ENCODE peak calls at places on chromosomes 5 and 9, in four cellular contexts. O is IMR-90, L is H1, T is mesendoderm. K is an unnamed sample.

GRCh38 chr9:133371261-133371711 is 4.6 kb downstream of the SURF4 start:
- DNase-seq in O (no peak), L (no peak), T (no peak), K (no peak)

GRCh38 chr5:76487784-76488183 is 84.7 kb downstream of the IQGAP2 start:
- DNase-seq in O (no peak), L (no peak), T (no peak), K (no peak)

GRCh38 chr5:359301-359897 is 37.9 kb downstream of the AHRR start:
- DNase-seq in O (no peak), L (no peak), T (no peak), K (peak; percentile 17)

GRCh38 chr5:18466731-18467130 is 832.5 kb downstream of the TAF11L14 start:
- DNase-seq in O (no peak), L (no peak), T (no peak), K (no peak)

GRCh38 chr5:36301858-36302603 is at the start of gene RANBP3L:
- DNase-seq in O (peak; percentile 56), L (no peak), T (no peak), K (no peak)

GRCh38 chr5:26329562-26330189 is 708.7 kb downstream of the CDH9 start:
- DNase-seq in O (no peak), L (no peak), T (peak; percentile 20), K (no peak)

GRCh38 chr9:112761912-112762651 is 11.5 kb downstream of the SNX30 start:
- DNase-seq in O (peak; percentile 88), L (no peak), T (no peak), K (no peak)

GRCh38 chr9:115121140-115121710 is 3.3 kb upstream of the TNC start:
- DNase-seq in O (no peak), L (no peak), T (no peak), K (no peak)

GRCh38 chr9:5569357-5569756 is 59.0 kb downstream of the PDCD1LG2 start:
- DNase-seq in O (no peak), L (no peak), T (no peak), K (no peak)

GRCh38 chr5:135891804-135892203 is 3.8 kb downstream of the IL9 start:
- DNase-seq in O (no peak), L (no peak), T (peak; percentile 94), K (peak; percentile 79)

GRCh38 chr9:21709464-21710058 is 92.9 kb upstream of the MTAP start:
- DNase-seq in O (peak; percentile 53), L (peak; percentile 84), T (peak; percentile 72), K (peak; percentile 55)

GRCh38 chr5:73454379-73455036 is 5.9 kb upstream of the FOXD1 start:
- DNase-seq in O (peak; percentile 62), L (peak; percentile 86), T (peak; percentile 95), K (peak; percentile 88)

GRCh38 chr5:15385037-15385436 is 114.9 kb upstream of the FBXL7 start:
- DNase-seq in O (no peak), L (no peak), T (no peak), K (no peak)

GRCh38 chr5:157626831-157627230 is 25.4 kb downstream of the SOX30 start:
- DNase-seq in O (no peak), L (no peak), T (peak; percentile 58), K (no peak)

GRCh38 chr5:54701179-54701578 is 183.6 kb downstream of the SNX18 start:
- DNase-seq in O (peak; percentile 99), L (no peak), T (peak; percentile 91), K (no peak)

GRCh38 chr9:99178912-99179872 is 42.5 kb downstream of the ALG2 start:
- DNase-seq in O (no peak), L (no peak), T (no peak), K (no peak)

GRCh38 chr9:122445155-122445749 is 32.5 kb downstream of the OR1J1 start:
- DNase-seq in O (peak; percentile 99), L (no peak), T (no peak), K (no peak)

GRCh38 chr5:148135091-148136048 is 33.0 kb upstream of the SPINK14 start:
- DNase-seq in O (no peak), L (no peak), T (no peak), K (no peak)

GRCh38 chr9:93265301-93265971 is 81.5 kb downstream of the WNK2 start:
- DNase-seq in O (no peak), L (no peak), T (no peak), K (no peak)

GRCh38 chr9:76717611-76718010 is 46.6 kb upstream of the PCA3 start:
- DNase-seq in O (peak; percentile 4), L (no peak), T (no peak), K (no peak)

GRCh38 chr5:118863345-118863744 is 125.0 kb downstream of the DTWD2 start:
- DNase-seq in O (peak; percentile 61), L (no peak), T (no peak), K (no peak)

GRCh38 chr5:138459311-138459710 is 6.0 kb upstream of the EGR1 start:
- DNase-seq in O (no peak), L (no peak), T (no peak), K (no peak)

GRCh38 chr5:138458353-138458752 is 6.9 kb upstream of the EGR1 start:
- DNase-seq in O (no peak), L (no peak), T (no peak), K (no peak)

GRCh38 chr5:138455191-138455930 is 9.9 kb upstream of the EGR1 start:
- DNase-seq in O (no peak), L (no peak), T (no peak), K (no peak)

GRCh38 chr5:138458856-138459255 is 6.4 kb upstream of the EGR1 start:
- DNase-seq in O (no peak), L (no peak), T (no peak), K (no peak)

GRCh38 chr5:138457532-138458275 is 7.6 kb upstream of the EGR1 start:
- DNase-seq in O (no peak), L (no peak), T (no peak), K (no peak)
- H4K5ac ChIP-seq in O (no peak overlapping the region), L (no peak overlapping the region), T (no peak overlapping the region), K (no peak overlapping the region)

GRCh38 chr5:108315829-108316228 is 66.1 kb downstream of the FBXL17 start:
- DNase-seq in O (peak; percentile 23), L (no peak), T (no peak), K (no peak)

GRCh38 chr5:108312258-108312657 is 69.6 kb downstream of the FBXL17 start:
- DNase-seq in O (no peak), L (no peak), T (no peak), K (no peak)

GRCh38 chr5:108311682-108312081 is 70.2 kb downstream of the FBXL17 start:
- DNase-seq in O (no peak), L (no peak), T (no peak), K (no peak)
- H4K5ac ChIP-seq in O (no peak overlapping the region), L (no peak overlapping the region), T (no peak overlapping the region), K (no peak overlapping the region)

GRCh38 chr9:2925016-2925415 is 81.1 kb upstream of the PUM3 start:
- DNase-seq in O (no peak), L (no peak), T (no peak), K (no peak)

GRCh38 chr9:2919347-2919746 is 75.5 kb upstream of the PUM3 start:
- DNase-seq in O (no peak), L (no peak), T (no peak), K (no peak)

GRCh38 chr9:2928386-2928785 is 84.5 kb upstream of the PUM3 start:
- DNase-seq in O (no peak), L (no peak), T (no peak), K (no peak)

GRCh38 chr9:2923810-2924768 is 80.2 kb upstream of the PUM3 start:
- DNase-seq in O (no peak), L (no peak), T (peak; percentile 42), K (peak; percentile 39)
- H4K5ac ChIP-seq in O (no peak overlapping the region), L (no peak overlapping the region), T (no peak overlapping the region), K (no peak overlapping the region)

GRCh38 chr9:35760651-35761050 is 6.6 kb upstream of the MSMP start:
- DNase-seq in O (peak; percentile 41), L (no peak), T (no peak), K (no peak)
- H4K5ac ChIP-seq in O (no peak overlapping the region), L (no peak overlapping the region), T (no peak overlapping the region), K (no peak overlapping the region)

DNA sequence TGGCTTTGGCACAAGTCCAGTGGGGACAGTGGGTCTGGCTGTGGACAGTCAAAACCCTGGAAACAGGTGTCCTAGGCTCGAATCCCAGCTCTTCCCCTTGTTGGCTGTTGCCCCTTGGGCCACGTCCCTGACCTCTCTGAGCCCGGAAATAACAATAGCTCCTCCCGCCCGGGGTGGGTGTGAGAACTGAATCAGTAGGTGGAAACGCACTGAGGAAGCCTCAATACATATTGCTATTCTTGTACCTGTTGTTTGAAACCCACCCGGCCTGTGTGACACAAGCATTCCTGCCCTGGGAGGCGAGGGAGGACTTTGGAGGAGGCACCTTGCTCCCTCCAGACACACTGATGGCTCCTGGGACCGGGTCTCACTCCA is 134.1 kb downstream of the OLFM1 start:
- DNase-seq in O (no peak), L (no peak), T (no peak), K (no peak)
- H4K5ac ChIP-seq in O (no peak overlapping the region), L (no peak overlapping the region), T (no peak overlapping the region), K (no peak overlapping the region)

GRCh38 chr9:117697046-117697445 is 7.2 kb upstream of the TLR4 start:
- DNase-seq in O (no peak), L (no peak), T (no peak), K (no peak)
- H4K5ac ChIP-seq in O (no peak overlapping the region), L (no peak overlapping the region), T (no peak overlapping the region), K (no peak overlapping the region)

GRCh38 chr9:82526629-82527028 is 536.3 kb downstream of the RASEF start:
- DNase-seq in O (no peak), L (no peak), T (no peak), K (no peak)

GRCh38 chr9:82535432-82535998 is 527.4 kb downstream of the RASEF start:
- DNase-seq in O (no peak), L (no peak), T (no peak), K (no peak)

GRCh38 chr9:82531795-82532194 is 531.1 kb downstream of the RASEF start:
- DNase-seq in O (no peak), L (no peak), T (peak; percentile 35), K (no peak)

GRCh38 chr9:82532504-82532903 is 530.4 kb downstream of the RASEF start:
- DNase-seq in O (peak; percentile 19), L (no peak), T (no peak), K (no peak)
- H4K5ac ChIP-seq in O (no peak overlapping the region), L (no peak overlapping the region), T (no peak overlapping the region), K (no peak overlapping the region)

K was measured in H9.